ENCODE peak calls at places on chromosome 12, in five cellular contexts. F, O, S, G and K are unnamed samples.

GRCh38 chr12:12562016-12562483 is 613 bp downstream of the DUSP16 start:
- DNase-seq in S (no peak), F (peak; percentile 48), O (peak; percentile 39), G (no peak), K (no peak)

GRCh38 chr12:102478416-102479098 is 1.8 kb downstream of the IGF1 start:
- DNase-seq in O (no peak), F (peak; percentile 16), S (peak; percentile 28), G (no peak), K (no peak)

GRCh38 chr12:114226241-114226928 is 179.6 kb downstream of the TBX5 start:
- DNase-seq in F (no peak), S (no peak), O (no peak), G (no peak), K (no peak)

GRCh38 chr12:80186727-80187217 is 87.4 kb downstream of the OTOGL start:
- DNase-seq in G (peak; percentile 41), O (no peak), F (peak; percentile 88), S (peak; percentile 74), K (no peak)

GRCh38 chr12:127494961-127495915 is 771.7 kb upstream of the TMEM132C start:
- DNase-seq in O (no peak), F (no peak), G (no peak), S (no peak), K (no peak)

GRCh38 chr12:14613718-14614117 is 46.0 kb upstream of the PLBD1 start:
- DNase-seq in F (no peak), G (no peak), O (no peak), S (no peak), K (no peak)

GRCh38 chr12:26971963-26972362 is 33.7 kb downstream of the FGFR1OP2 start:
- DNase-seq in O (no peak), F (no peak), G (peak; percentile 64), S (no peak), K (peak; percentile 57)

GRCh38 chr12:124059752-124060151 is 86.7 kb downstream of the ZNF664 start:
- DNase-seq in F (no peak), G (no peak), S (no peak), O (no peak), K (no peak)

GRCh38 chr12:67019070-67019469 is 250.1 kb upstream of the CAND1 start:
- DNase-seq in F (no peak), S (no peak), O (no peak), G (no peak), K (no peak)

GRCh38 chr12:43103866-43104265 is 448.1 kb downstream of the ADAMTS20 start:
- DNase-seq in G (no peak), O (no peak), F (no peak), S (no peak), K (no peak)

GRCh38 chr12:20527396-20528154 is 159.2 kb downstream of the PDE3A start:
- DNase-seq in O (no peak), F (no peak), S (no peak), G (no peak), K (no peak)

GRCh38 chr12:76238688-76239087 is 109.5 kb downstream of the BBS10 start:
- DNase-seq in S (no peak), G (no peak), F (no peak), O (no peak), K (no peak)

GRCh38 chr12:46266382-46266791 is 2.5 kb downstream of the SLC38A1 start:
- DNase-seq in G (no peak), O (no peak), F (no peak), S (peak; percentile 35), K (peak; percentile 30)

GRCh38 chr12:3132636-3133409 is 55.6 kb downstream of the TSPAN9 start:
- DNase-seq in G (no peak), F (peak; percentile 36), S (no peak), O (peak; percentile 71), K (no peak)

GRCh38 chr12:29796823-29797263 is 13.1 kb upstream of the TMTC1 start:
- DNase-seq in O (no peak), G (no peak), S (no peak), F (peak; percentile 45), K (no peak)

GRCh38 chr12:87280356-87280755 is 748.8 kb downstream of the C12orf50 start:
- DNase-seq in S (no peak), O (no peak), F (no peak), G (no peak), K (no peak)

GRCh38 chr12:108611884-108612415 is 14.1 kb upstream of the TMEM119 start:
- DNase-seq in G (peak; percentile 45), F (no peak), O (no peak), S (no peak), K (peak; percentile 38)

GRCh38 chr12:30000401-30000800 is 216.7 kb upstream of the TMTC1 start:
- DNase-seq in G (no peak), S (no peak), F (no peak), O (no peak), K (no peak)

GRCh38 chr12:117388865-117389508 is 27.6 kb upstream of the NOS1 start:
- DNase-seq in G (no peak), O (no peak), F (no peak), S (no peak), K (no peak)

GRCh38 chr12:38142974-38143373 is 173.6 kb upstream of the ALG10B start:
- DNase-seq in G (no peak), O (no peak), S (no peak), F (no peak), K (no peak)

GRCh38 chr12:27460471-27460978 is 14.0 kb downstream of the SMCO2 start:
- DNase-seq in G (no peak), F (no peak), O (no peak), S (peak; percentile 12), K (no peak)

GRCh38 chr12:90888316-90888715 is 66.7 kb downstream of the CCER1 start:
- DNase-seq in S (no peak), F (no peak), G (no peak), O (no peak), K (no peak)

GRCh38 chr12:130796985-130797686 is 41.9 kb downstream of the STX2 start:
- DNase-seq in O (no peak), S (peak; percentile 51), F (no peak), G (peak; percentile 58), K (no peak)

GRCh38 chr12:30828686-30829085 is 73.9 kb upstream of the CAPRIN2 start:
- DNase-seq in S (no peak), O (no peak), F (no peak), G (no peak), K (no peak)

GRCh38 chr12:68904351-68904982 is 28.5 kb downstream of the CPM start:
- DNase-seq in S (no peak), O (no peak), G (no peak), F (no peak), K (no peak)

GRCh38 chr12:22282283-22282682 is 52.2 kb downstream of the ST8SIA1 start:
- DNase-seq in S (no peak), O (no peak), F (peak; percentile 54), G (no peak), K (no peak)

GRCh38 chr12:29149691-29150382 is 759 bp downstream of the FAR2 start:
- DNase-seq in F (no peak), S (peak; percentile 39), O (no peak), G (peak; percentile 8), K (no peak)

GRCh38 chr12:120820885-120821510 is 83.2 kb downstream of the SPPL3 start:
- DNase-seq in O (no peak), G (peak; percentile 14), S (no peak), F (no peak), K (no peak)

GRCh38 chr12:57138526-57139272 is 8.7 kb downstream of the LRP1-AS start:
- DNase-seq in S (peak; percentile 91), F (no peak), O (peak; percentile 88), G (no peak), K (no peak)

GRCh38 chr12:71551529-71551928 is 111.9 kb downstream of the LGR5 start:
- DNase-seq in F (peak; percentile 9), G (no peak), S (no peak), O (no peak), K (no peak)

GRCh38 chr12:113142886-113143329 is 6.6 kb upstream of the CFAP73 start:
- DNase-seq in S (no peak), F (no peak), O (no peak), G (no peak), K (no peak)

GRCh38 chr12:14768823-14769405 is 34.4 kb downstream of the WBP11 start:
- DNase-seq in F (no peak), G (peak; percentile 8), O (no peak), S (no peak), K (peak; percentile 31)

GRCh38 chr12:116539905-116540482 is 19.2 kb upstream of the MAP1LC3B2 start:
- DNase-seq in F (no peak), O (peak; percentile 53), G (no peak), S (peak; percentile 35), K (no peak)

GRCh38 chr12:132057691-132058090 is 86.4 kb downstream of the DDX51 start:
- DNase-seq in F (no peak), O (no peak), G (no peak), S (no peak), K (no peak)

GRCh38 chr12:121440768-121441167 is 40.9 kb downstream of the RNF34 start:
- DNase-seq in S (no peak), O (no peak), G (no peak), F (no peak), K (no peak)

GRCh38 chr12:108477881-108478259 is 37.2 kb upstream of the FICD start:
- DNase-seq in F (no peak), G (no peak), O (no peak), S (no peak), K (no peak)

GRCh38 chr12:22231078-22231477 is 103.4 kb downstream of the ST8SIA1 start:
- DNase-seq in F (no peak), S (no peak), O (no peak), G (no peak), K (no peak)

GRCh38 chr12:98543701-98544100 is 28.3 kb downstream of the TMPO start:
- DNase-seq in S (no peak), G (no peak), O (no peak), F (no peak), K (no peak)
- H3K36me3 ChIP-seq in S (peaks cover 10% of the 10 kb centered on the region), G (peaks cover 31% of the 10 kb centered on the region), O (peaks cover 41% of the 10 kb centered on the region), F (peaks cover 83% of the 10 kb centered on the region), K (peaks cover 48% of the 10 kb centered on the region)

DNA sequence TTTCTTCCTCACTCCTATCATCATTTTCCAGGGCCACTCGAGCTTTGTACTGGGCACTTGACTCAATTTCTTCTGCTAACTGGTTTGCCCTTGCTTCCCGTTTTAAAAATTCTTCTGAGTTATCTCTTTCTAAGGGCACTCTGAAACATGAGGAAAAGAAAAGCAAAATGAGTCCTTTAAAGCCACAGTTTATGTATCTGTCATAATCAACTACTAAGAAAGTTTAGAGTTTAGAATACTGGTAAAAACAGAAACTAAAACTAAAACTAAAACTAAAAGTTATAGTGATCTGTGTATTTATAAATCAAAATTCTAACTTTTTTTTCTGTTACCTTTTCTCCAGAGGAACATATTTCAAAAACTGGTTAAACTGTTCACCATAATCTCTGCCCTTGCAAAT is 79.2 kb downstream of the ATXN2 start:
- DNase-seq in O (no peak), G (no peak), S (no peak), F (no peak), K (no peak)
- H3K36me3 ChIP-seq in O (peaks cover 92% of the 10 kb centered on the region), G (peaks cover 45% of the 10 kb centered on the region), S (peaks cover 16% of the 10 kb centered on the region), F (peaks cover 82% of the 10 kb centered on the region), K (peaks cover 24% of the 10 kb centered on the region)

DNA sequence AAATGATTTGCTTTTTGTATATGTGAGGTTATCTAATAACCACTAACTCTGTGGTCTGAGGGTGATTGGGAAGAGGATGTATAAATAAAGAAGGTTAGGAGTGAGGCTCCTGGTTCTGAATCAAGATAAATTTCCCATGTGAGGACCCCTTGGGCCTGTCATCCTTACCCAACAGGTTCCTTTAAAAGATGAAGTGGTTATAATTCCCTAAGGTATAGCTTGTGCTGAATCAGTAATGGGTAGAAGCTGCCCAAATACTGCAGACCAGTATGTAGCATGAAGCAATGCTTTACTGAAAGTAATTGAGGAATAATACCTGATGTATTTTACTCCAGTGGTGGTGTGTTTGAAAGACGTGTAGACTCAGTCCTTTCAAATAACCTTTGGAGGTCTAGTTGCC is 8.7 kb downstream of the EID3 start:
- DNase-seq in G (no peak), O (no peak), F (no peak), S (no peak), K (no peak)
- H3K36me3 ChIP-seq in G (peaks cover 27% of the 10 kb centered on the region), O (peaks cover 64% of the 10 kb centered on the region), F (peaks cover 83% of the 10 kb centered on the region), S (peaks cover 23% of the 10 kb centered on the region), K (peaks cover 25% of the 10 kb centered on the region)

GRCh38 chr12:69916541-69917270 is 91.7 kb downstream of the MYRFL start:
- DNase-seq in S (no peak), O (no peak), F (no peak), G (no peak), K (no peak)
- H3K36me3 ChIP-seq in S (peaks cover 17% of the 10 kb centered on the region), O (no peaks in the 10 kb centered on the region), F (no peaks in the 10 kb centered on the region), G (no peaks in the 10 kb centered on the region), K (no peaks in the 10 kb centered on the region)